ENCODE peak calls at places on chromosome 5, in ten cellular contexts. One of them, this sample, is unnamed.

GRCh38 chr5:178941361-178941760 is 363 bp downstream of the ZNF454 start:
- DNase-seq in PC-3: no peak
- DNase-seq in neural progenitor cell: no peak
- DNase-seq in GM23248: peak; percentile 54
- DNase-seq in adipocyte: peak; percentile 11
- DNase-seq in fibroblast of lung: peak; percentile 27
- DNase-seq in neuronal stem cell: no peak
- DNase-seq in K562: no peak
- DNase-seq in trophoblast cell: no peak
- DNase-seq in H1: no peak
- DNase-seq in this sample: peak; percentile 73

GRCh38 chr5:151186538-151186937 is 29.0 kb upstream of the ANXA6 start:
- DNase-seq in PC-3: no peak
- DNase-seq in neural progenitor cell: no peak
- DNase-seq in GM23248: no peak
- DNase-seq in adipocyte: no peak
- DNase-seq in fibroblast of lung: no peak
- DNase-seq in neuronal stem cell: no peak
- DNase-seq in K562: no peak
- DNase-seq in trophoblast cell: no peak
- DNase-seq in H1: no peak
- DNase-seq in this sample: no peak

GRCh38 chr5:57817001-57817453 is 334.4 kb upstream of the ACTBL2 start:
- DNase-seq in PC-3: peak; percentile 67
- DNase-seq in neural progenitor cell: no peak
- DNase-seq in GM23248: peak; percentile 29
- DNase-seq in adipocyte: no peak
- DNase-seq in fibroblast of lung: peak; percentile 70
- DNase-seq in neuronal stem cell: no peak
- DNase-seq in K562: no peak
- DNase-seq in trophoblast cell: no peak
- DNase-seq in H1: no peak
- DNase-seq in this sample: no peak

GRCh38 chr5:143212261-143212660 is 191.2 kb downstream of the NR3C1 start:
- DNase-seq in PC-3: no peak
- DNase-seq in neural progenitor cell: no peak
- DNase-seq in GM23248: no peak
- DNase-seq in adipocyte: no peak
- DNase-seq in fibroblast of lung: no peak
- DNase-seq in neuronal stem cell: no peak
- DNase-seq in K562: no peak
- DNase-seq in trophoblast cell: no peak
- DNase-seq in H1: no peak
- DNase-seq in this sample: no peak

GRCh38 chr5:146340260-146341081 is 1.8 kb downstream of the POU4F3 start:
- DNase-seq in PC-3: peak; percentile 52
- DNase-seq in neural progenitor cell: peak; percentile 92
- DNase-seq in GM23248: peak; percentile 76
- DNase-seq in adipocyte: peak; percentile 87
- DNase-seq in fibroblast of lung: peak; percentile 68
- DNase-seq in neuronal stem cell: peak; percentile 81
- DNase-seq in K562: peak; percentile 63
- DNase-seq in trophoblast cell: peak; percentile 56
- DNase-seq in H1: peak; percentile 86
- DNase-seq in this sample: no peak

GRCh38 chr5:164433471-164433870 is 928.1 kb downstream of the MAT2B start:
- DNase-seq in PC-3: peak; percentile 1
- DNase-seq in neural progenitor cell: no peak
- DNase-seq in GM23248: no peak
- DNase-seq in adipocyte: peak; percentile 66
- DNase-seq in fibroblast of lung: peak; percentile 72
- DNase-seq in neuronal stem cell: no peak
- DNase-seq in K562: no peak
- DNase-seq in trophoblast cell: peak; percentile 64
- DNase-seq in H1: no peak
- DNase-seq in this sample: no peak

GRCh38 chr5:168422431-168422830 is 63.8 kb upstream of the RARS1 start:
- DNase-seq in PC-3: peak; percentile 34
- DNase-seq in neural progenitor cell: no peak
- DNase-seq in GM23248: no peak
- DNase-seq in adipocyte: no peak
- DNase-seq in fibroblast of lung: no peak
- DNase-seq in neuronal stem cell: no peak
- DNase-seq in K562: no peak
- DNase-seq in trophoblast cell: peak; percentile 57
- DNase-seq in H1: no peak
- DNase-seq in this sample: no peak

GRCh38 chr5:7473668-7474215 is 77.8 kb downstream of the ADCY2 start:
- DNase-seq in PC-3: no peak
- DNase-seq in neural progenitor cell: peak; percentile 30
- DNase-seq in GM23248: no peak
- DNase-seq in adipocyte: no peak
- DNase-seq in fibroblast of lung: no peak
- DNase-seq in neuronal stem cell: no peak
- DNase-seq in K562: no peak
- DNase-seq in trophoblast cell: peak; percentile 76
- DNase-seq in H1: no peak
- DNase-seq in this sample: no peak

GRCh38 chr5:14136228-14136627 is 6.9 kb upstream of the TRIO start:
- DNase-seq in PC-3: no peak
- DNase-seq in neural progenitor cell: no peak
- DNase-seq in GM23248: no peak
- DNase-seq in adipocyte: peak; percentile 50
- DNase-seq in fibroblast of lung: no peak
- DNase-seq in neuronal stem cell: no peak
- DNase-seq in K562: no peak
- DNase-seq in trophoblast cell: no peak
- DNase-seq in H1: no peak
- DNase-seq in this sample: no peak

GRCh38 chr5:90529939-90530677 is 724 bp upstream of the LYSMD3 start:
- DNase-seq in PC-3: peak; percentile 93
- DNase-seq in neural progenitor cell: peak; percentile 85
- DNase-seq in GM23248: peak; percentile 90
- DNase-seq in adipocyte: peak; percentile 89
- DNase-seq in fibroblast of lung: peak; percentile 79
- DNase-seq in neuronal stem cell: peak; percentile 59
- DNase-seq in K562: peak; percentile 81
- DNase-seq in trophoblast cell: peak; percentile 83
- DNase-seq in H1: no peak
- DNase-seq in this sample: no peak

GRCh38 chr5:10474521-10475075 is 32.9 kb downstream of the ROPN1L start:
- DNase-seq in PC-3: peak; percentile 42
- DNase-seq in neural progenitor cell: no peak
- DNase-seq in GM23248: peak; percentile 76
- DNase-seq in adipocyte: peak; percentile 78
- DNase-seq in fibroblast of lung: peak; percentile 82
- DNase-seq in neuronal stem cell: no peak
- DNase-seq in K562: no peak
- DNase-seq in trophoblast cell: no peak
- DNase-seq in H1: no peak
- DNase-seq in this sample: no peak

GRCh38 chr5:52786937-52787599 is 648 bp upstream of the ITGA1 start:
- DNase-seq in PC-3: no peak
- DNase-seq in neural progenitor cell: no peak
- DNase-seq in GM23248: peak; percentile 57
- DNase-seq in adipocyte: peak; percentile 52
- DNase-seq in fibroblast of lung: no peak
- DNase-seq in neuronal stem cell: no peak
- DNase-seq in K562: no peak
- DNase-seq in trophoblast cell: peak; percentile 71
- DNase-seq in H1: no peak
- DNase-seq in this sample: no peak

GRCh38 chr5:142065273-142065672 is 43.3 kb upstream of the NDFIP1 start:
- DNase-seq in PC-3: no peak
- DNase-seq in neural progenitor cell: peak; percentile 63
- DNase-seq in GM23248: peak; percentile 20
- DNase-seq in adipocyte: peak; percentile 23
- DNase-seq in fibroblast of lung: peak; percentile 32
- DNase-seq in neuronal stem cell: peak; percentile 32
- DNase-seq in K562: no peak
- DNase-seq in trophoblast cell: peak; percentile 20
- DNase-seq in H1: no peak
- DNase-seq in this sample: no peak

GRCh38 chr5:134462761-134463160 is 51.1 kb upstream of the CDKN2AIPNL start:
- DNase-seq in PC-3: no peak
- DNase-seq in neural progenitor cell: peak; percentile 28
- DNase-seq in GM23248: no peak
- DNase-seq in adipocyte: no peak
- DNase-seq in fibroblast of lung: no peak
- DNase-seq in neuronal stem cell: no peak
- DNase-seq in K562: peak; percentile 8
- DNase-seq in trophoblast cell: no peak
- DNase-seq in H1: no peak
- DNase-seq in this sample: peak; percentile 35

DNA sequence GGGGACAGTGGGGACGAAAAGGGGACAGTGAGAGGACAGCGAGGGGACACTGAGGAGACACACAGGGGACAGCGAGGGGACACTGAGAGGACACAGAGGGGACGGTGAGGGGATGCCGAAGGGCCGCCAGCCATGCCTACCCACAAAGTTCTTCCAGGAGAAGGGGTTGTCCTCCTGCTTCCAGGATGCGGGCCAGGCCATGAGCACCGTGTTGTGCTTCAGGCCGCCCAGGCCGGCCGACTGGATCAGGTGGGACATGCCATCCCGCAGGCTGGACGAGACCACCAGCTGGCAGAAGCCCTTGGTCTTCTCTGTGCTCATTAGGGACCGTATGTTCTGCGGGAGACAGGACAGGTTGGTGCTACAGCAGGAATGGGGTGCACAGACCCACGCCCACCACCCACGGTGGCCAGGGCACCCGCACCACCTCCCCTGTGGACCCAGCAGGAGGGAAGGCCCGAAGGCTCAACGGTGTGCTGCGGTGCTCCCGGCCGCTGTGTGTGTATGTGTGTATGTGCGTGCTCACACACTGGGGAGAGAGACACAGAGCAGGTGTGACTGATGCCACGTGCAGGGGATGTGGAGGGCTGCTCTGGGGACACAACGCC is 46.6 kb downstream of the SLC12A7 start:
- DNase-seq in PC-3: no peak
- DNase-seq in neural progenitor cell: no peak
- DNase-seq in GM23248: no peak
- DNase-seq in adipocyte: no peak
- DNase-seq in fibroblast of lung: no peak
- DNase-seq in neuronal stem cell: no peak
- DNase-seq in K562: no peak
- DNase-seq in trophoblast cell: no peak
- DNase-seq in H1: no peak
- DNase-seq in this sample: peak; percentile 68
- H3K9ac ChIP-seq in PC-3: no peak overlapping the region
- H3K9ac ChIP-seq in neural progenitor cell: no peak overlapping the region
- H3K9ac ChIP-seq in GM23248: no peak overlapping the region
- H3K9ac ChIP-seq in adipocyte: no peak overlapping the region
- H3K9ac ChIP-seq in fibroblast of lung: no peak overlapping the region
- H3K9ac ChIP-seq in neuronal stem cell: peak overlapping the region; percentile 44
- H3K9ac ChIP-seq in K562: no peak overlapping the region
- H3K9ac ChIP-seq in trophoblast cell: no peak overlapping the region
- H3K9ac ChIP-seq in H1: no peak overlapping the region
- H3K9ac ChIP-seq in this sample: no peak overlapping the region

GRCh38 chr5:177542816-177543472 is 11.4 kb downstream of the FAM193B start:
- DNase-seq in PC-3: no peak
- DNase-seq in neural progenitor cell: peak; percentile 77
- DNase-seq in GM23248: no peak
- DNase-seq in adipocyte: no peak
- DNase-seq in fibroblast of lung: no peak
- DNase-seq in neuronal stem cell: peak; percentile 66
- DNase-seq in K562: no peak
- DNase-seq in trophoblast cell: no peak
- DNase-seq in H1: no peak
- DNase-seq in this sample: no peak
- H3K4me1 ChIP-seq in PC-3: peaks cover 25% of the 10 kb centered on the region
- H3K4me1 ChIP-seq in neural progenitor cell: peaks cover 28% of the 10 kb centered on the region
- H3K4me1 ChIP-seq in GM23248: peaks cover 57% of the 10 kb centered on the region
- H3K4me1 ChIP-seq in adipocyte: peaks cover 76% of the 10 kb centered on the region
- H3K4me1 ChIP-seq in fibroblast of lung: peaks cover 36% of the 10 kb centered on the region
- H3K4me1 ChIP-seq in neuronal stem cell: peaks cover 27% of the 10 kb centered on the region
- H3K4me1 ChIP-seq in K562: peaks cover 9% of the 10 kb centered on the region
- H3K4me1 ChIP-seq in trophoblast cell: peaks cover 25% of the 10 kb centered on the region
- H3K4me1 ChIP-seq in H1: no peaks in the 10 kb centered on the region
- H3K4me1 ChIP-seq in this sample: no peaks in the 10 kb centered on the region

GRCh38 chr5:139458580-139459407 is 3.7 kb downstream of the ECSCR start:
- DNase-seq in PC-3: peak; percentile 59
- DNase-seq in neural progenitor cell: no peak
- DNase-seq in GM23248: peak; percentile 94
- DNase-seq in adipocyte: peak; percentile 22
- DNase-seq in fibroblast of lung: peak; percentile 89
- DNase-seq in neuronal stem cell: no peak
- DNase-seq in K562: no peak
- DNase-seq in trophoblast cell: no peak
- DNase-seq in H1: no peak
- DNase-seq in this sample: no peak
- H3K9ac ChIP-seq in PC-3: no peak overlapping the region
- H3K9ac ChIP-seq in neural progenitor cell: no peak overlapping the region
- H3K9ac ChIP-seq in GM23248: no peak overlapping the region
- H3K9ac ChIP-seq in adipocyte: no peak overlapping the region
- H3K9ac ChIP-seq in fibroblast of lung: no peak overlapping the region
- H3K9ac ChIP-seq in neuronal stem cell: no peak overlapping the region
- H3K9ac ChIP-seq in K562: no peak overlapping the region
- H3K9ac ChIP-seq in trophoblast cell: no peak overlapping the region
- H3K9ac ChIP-seq in H1: no peak overlapping the region
- H3K9ac ChIP-seq in this sample: no peak overlapping the region

GRCh38 chr5:73369283-73369682 is 79.3 kb downstream of the FOXD1 start:
- DNase-seq in PC-3: no peak
- DNase-seq in neural progenitor cell: no peak
- DNase-seq in GM23248: peak; percentile 75
- DNase-seq in adipocyte: no peak
- DNase-seq in fibroblast of lung: peak; percentile 80
- DNase-seq in neuronal stem cell: no peak
- DNase-seq in K562: no peak
- DNase-seq in trophoblast cell: no peak
- DNase-seq in H1: no peak
- DNase-seq in this sample: no peak

GRCh38 chr5:73365301-73365853 is 83.2 kb downstream of the FOXD1 start:
- DNase-seq in PC-3: peak; percentile 88
- DNase-seq in neural progenitor cell: no peak
- DNase-seq in GM23248: peak; percentile 93
- DNase-seq in adipocyte: peak; percentile 86
- DNase-seq in fibroblast of lung: peak; percentile 94
- DNase-seq in neuronal stem cell: no peak
- DNase-seq in K562: no peak
- DNase-seq in trophoblast cell: no peak
- DNase-seq in H1: no peak
- DNase-seq in this sample: no peak

GRCh38 chr5:73367650-73368049 is 80.9 kb downstream of the FOXD1 start:
- DNase-seq in PC-3: peak; percentile 22
- DNase-seq in neural progenitor cell: no peak
- DNase-seq in GM23248: peak; percentile 47
- DNase-seq in adipocyte: peak; percentile 25
- DNase-seq in fibroblast of lung: peak; percentile 68
- DNase-seq in neuronal stem cell: no peak
- DNase-seq in K562: no peak
- DNase-seq in trophoblast cell: no peak
- DNase-seq in H1: no peak
- DNase-seq in this sample: no peak

GRCh38 chr5:73363911-73364730 is 84.5 kb downstream of the FOXD1 start:
- DNase-seq in PC-3: peak; percentile 67
- DNase-seq in neural progenitor cell: no peak
- DNase-seq in GM23248: peak; percentile 81
- DNase-seq in adipocyte: peak; percentile 85
- DNase-seq in fibroblast of lung: peak; percentile 83
- DNase-seq in neuronal stem cell: no peak
- DNase-seq in K562: no peak
- DNase-seq in trophoblast cell: no peak
- DNase-seq in H1: no peak
- DNase-seq in this sample: no peak

GRCh38 chr5:73365990-73366667 is 82.4 kb downstream of the FOXD1 start:
- DNase-seq in PC-3: no peak
- DNase-seq in neural progenitor cell: no peak
- DNase-seq in GM23248: no peak
- DNase-seq in adipocyte: no peak
- DNase-seq in fibroblast of lung: no peak
- DNase-seq in neuronal stem cell: no peak
- DNase-seq in K562: no peak
- DNase-seq in trophoblast cell: no peak
- DNase-seq in H1: no peak
- DNase-seq in this sample: no peak
- H3K4me1 ChIP-seq in PC-3: peaks cover 47% of the 10 kb centered on the region
- H3K4me1 ChIP-seq in neural progenitor cell: peaks cover 4% of the 10 kb centered on the region
- H3K4me1 ChIP-seq in GM23248: peaks cover 64% of the 10 kb centered on the region
- H3K4me1 ChIP-seq in adipocyte: peaks cover 29% of the 10 kb centered on the region
- H3K4me1 ChIP-seq in fibroblast of lung: peaks cover 26% of the 10 kb centered on the region
- H3K4me1 ChIP-seq in neuronal stem cell: peaks cover 5% of the 10 kb centered on the region
- H3K4me1 ChIP-seq in K562: no peaks in the 10 kb centered on the region
- H3K4me1 ChIP-seq in trophoblast cell: peaks cover 5% of the 10 kb centered on the region
- H3K4me1 ChIP-seq in H1: no peaks in the 10 kb centered on the region
- H3K4me1 ChIP-seq in this sample: no peaks in the 10 kb centered on the region

This sample was measured in kidney.